ENCODE peak calls at places on chromosomes 12 and 14, in six cellular contexts. N is AG04449, Y is vagina, R is AG04450, A is HepG2, J is AG09319. L is an unnamed sample.

GRCh38 chr14:61570188-61570960 is 124.9 kb upstream of the HIF1A start:
- DNase-seq in N (no peak), Y (no peak), R (no peak), A (no peak), J (no peak), L (peak)

GRCh38 chr14:103521438-103521961 is 1.1 kb downstream of the CKB start:
- DNase-seq in N (no peak), Y (no peak), R (no peak), A (no peak), J (no peak), L (no peak)

GRCh38 chr12:109356586-109356985 is 8.9 kb downstream of the MYO1H start:
- DNase-seq in N (no peak), Y (no peak), R (no peak), A (no peak), J (no peak), L (no peak)

GRCh38 chr14:105860615-105861580 is 334.5 kb downstream of the TMEM121 start:
- DNase-seq in N (no peak), Y (no peak), R (no peak), A (no peak), J (no peak), L (no peak)

GRCh38 chr12:111819191-111820158 is 22.6 kb upstream of the MAPKAPK5 start:
- DNase-seq in N (no peak), Y (no peak), R (no peak), A (no peak), J (no peak), L (no peak)

GRCh38 chr14:89293349-89293916 is 123.6 kb downstream of the FOXN3 start:
- DNase-seq in N (no peak), Y (no peak), R (no peak), A (no peak), J (no peak), L (no peak)

GRCh38 chr12:27012239-27012981 is 1.8 kb downstream of the TM7SF3 start:
- DNase-seq in N (no peak), Y (no peak), R (no peak), A (peak), J (no peak), L (no peak)

GRCh38 chr12:10082057-10082874 is 16.5 kb downstream of the CLEC1A start:
- DNase-seq in N (no peak), Y (no peak), R (no peak), A (no peak), J (no peak), L (no peak)

GRCh38 chr14:52222901-52223300 is 44.6 kb upstream of the PTGDR start:
- DNase-seq in N (no peak), Y (no peak), R (no peak), A (no peak), J (no peak), L (no peak)

GRCh38 chr14:68628605-68629310 is 164.1 kb downstream of the ZFP36L1 start:
- DNase-seq in N (no peak), Y (peak), R (no peak), A (peak), J (no peak), L (peak)

GRCh38 chr14:75559451-75560187 is 18.8 kb upstream of the FLVCR2 start:
- DNase-seq in N (no peak), Y (no peak), R (no peak), A (no peak), J (no peak), L (peak)

GRCh38 chr12:14317362-14318146 is 47.9 kb upstream of the ATF7IP start:
- DNase-seq in N (no peak), Y (no peak), R (no peak), A (no peak), J (no peak), L (no peak)

GRCh38 chr14:63045612-63046320 is 508 bp upstream of the KCNH5 start:
- DNase-seq in N (no peak), Y (no peak), R (peak), A (peak), J (no peak), L (no peak)

GRCh38 chr12:94134226-94134795 is 14.1 kb upstream of the PLXNC1 start:
- DNase-seq in N (peak), Y (no peak), R (peak), A (peak), J (peak), L (peak)

GRCh38 chr14:90396342-90397339 is at the start of gene CALM1:
- DNase-seq in N (no peak), Y (no peak), R (peak), A (peak), J (peak), L (peak)

GRCh38 chr12:46910830-46911229 is 85.0 kb upstream of the SLC38A4 start:
- DNase-seq in N (no peak), Y (no peak), R (no peak), A (no peak), J (no peak), L (no peak)

GRCh38 chr14:53306926-53307325 is 153.8 kb upstream of the DDHD1 start:
- DNase-seq in N (no peak), Y (no peak), R (peak), A (peak), J (no peak), L (peak)

GRCh38 chr12:10069099-10069498 is 29.7 kb downstream of the CLEC1A start:
- DNase-seq in N (peak), Y (no peak), R (no peak), A (no peak), J (no peak), L (no peak)

GRCh38 chr12:8914716-8915526 is 612 bp downstream of the PHC1 start:
- DNase-seq in N (no peak), Y (no peak), R (no peak), A (peak), J (no peak), L (peak)

GRCh38 chr12:51527872-51528271 is 63.2 kb upstream of the SCN8A start:
- DNase-seq in N (no peak), Y (no peak), R (no peak), A (no peak), J (no peak), L (no peak)

GRCh38 chr14:103618999-103619398 is 10.0 kb upstream of the KLC1 start:
- DNase-seq in N (no peak), Y (no peak), R (no peak), A (no peak), J (no peak), L (no peak)

GRCh38 chr12:106090586-106091411 is 48.0 kb downstream of the NUAK1 start:
- DNase-seq in N (peak), Y (no peak), R (no peak), A (no peak), J (no peak), L (no peak)

GRCh38 chr12:79344855-79345840 is 345.6 kb downstream of the PAWR start:
- DNase-seq in N (no peak), Y (no peak), R (no peak), A (peak), J (no peak), L (peak)

GRCh38 chr12:70190252-70191010 is 52.8 kb upstream of the CNOT2 start:
- DNase-seq in N (no peak), Y (no peak), R (no peak), A (no peak), J (no peak), L (no peak)

GRCh38 chr12:118068361-118068958 is 7.5 kb upstream of the WSB2 start:
- DNase-seq in N (no peak), Y (no peak), R (no peak), A (no peak), J (no peak), L (no peak)

GRCh38 chr12:22684526-22685118 is 59.7 kb downstream of the ETNK1 start:
- DNase-seq in N (no peak), Y (no peak), R (no peak), A (peak), J (peak), L (no peak)

GRCh38 chr12:153080-153746 is 60.7 kb downstream of the SLC6A12 start:
- DNase-seq in N (no peak), Y (no peak), R (no peak), A (peak), J (no peak), L (peak)

GRCh38 chr12:78898416-78898815 is 33.8 kb downstream of the SYT1 start:
- DNase-seq in N (no peak), Y (no peak), R (no peak), A (no peak), J (no peak), L (no peak)

GRCh38 chr12:56222531-56222895 is 791 bp upstream of the RNF41 start:
- DNase-seq in N (no peak), Y (no peak), R (no peak), A (no peak), J (no peak), L (no peak)

GRCh38 chr14:59511916-59512530 is 27.7 kb downstream of the JKAMP start:
- DNase-seq in N (no peak), Y (no peak), R (no peak), A (no peak), J (no peak), L (peak)

GRCh38 chr14:24032727-24033418 is 18.9 kb upstream of the CARMIL3 start:
- DNase-seq in N (peak), Y (no peak), R (no peak), A (peak), J (peak), L (no peak)

GRCh38 chr12:117125275-117125613 is 26.0 kb upstream of the TESC start:
- DNase-seq in N (no peak), Y (no peak), R (no peak), A (no peak), J (no peak), L (no peak)

GRCh38 chr12:113802000-113802749 is 163.9 kb downstream of the RBM19 start:
- DNase-seq in N (no peak), Y (no peak), R (no peak), A (no peak), J (no peak), L (no peak)

GRCh38 chr12:27060740-27061139 is 21.6 kb downstream of the C12orf71 start:
- DNase-seq in N (no peak), Y (no peak), R (no peak), A (no peak), J (no peak), L (no peak)

GRCh38 chr14:20803221-20803620 is 577 bp upstream of the RNASE1 start:
- DNase-seq in N (no peak), Y (no peak), R (no peak), A (no peak), J (no peak), L (no peak)
- TF ChIP-seq CTCF in N (no peak), Y (no peak), R (no peak), A (peak), J (no peak), L (no peak)

DNA sequence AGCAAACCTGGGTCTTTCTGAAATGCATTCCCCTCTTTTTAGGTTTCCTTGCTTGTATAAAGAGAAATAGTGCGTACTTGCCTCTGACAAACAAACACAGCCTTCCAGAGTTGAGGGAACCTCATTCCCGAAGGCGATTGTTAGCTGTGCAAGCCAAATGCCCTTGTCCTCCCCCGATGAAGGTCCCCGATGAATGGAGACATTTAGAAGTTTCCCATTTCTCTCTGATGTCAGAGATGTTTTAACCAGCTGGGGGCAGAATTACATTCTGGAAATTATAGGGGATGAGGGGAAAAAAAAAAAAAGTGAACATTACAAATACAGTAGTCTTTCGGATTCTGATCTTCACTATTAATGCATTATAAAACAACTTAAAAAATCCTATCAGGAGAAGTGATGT is 366.8 kb downstream of the VRK1 start:
- DNase-seq in N (no peak), Y (no peak), R (no peak), A (no peak), J (no peak), L (no peak)
- TF ChIP-seq CTCF in N (no peak), Y (no peak), R (no peak), A (no peak), J (no peak), L (no peak)

GRCh38 chr12:71605034-71605433 is 58.6 kb downstream of the ZFC3H1 start:
- DNase-seq in N (no peak), Y (no peak), R (no peak), A (no peak), J (no peak), L (no peak)
- TF ChIP-seq CTCF in N (no peak), Y (no peak), R (no peak), A (no peak), J (no peak), L (no peak)

GRCh38 chr12:52796839-52797528 is 1.1 kb upstream of the KRT3 start:
- DNase-seq in N (no peak), Y (no peak), R (no peak), A (no peak), J (no peak), L (no peak)
- TF ChIP-seq CTCF in N (no peak), Y (no peak), R (no peak), A (no peak), J (no peak), L (no peak)

GRCh38 chr12:123150804-123151678 is at the start of gene PITPNM2:
- DNase-seq in N (no peak), Y (no peak), R (no peak), A (no peak), J (no peak), L (peak)

GRCh38 chr12:123150273-123150803 is 552 bp downstream of the PITPNM2 start:
- DNase-seq in N (no peak), Y (no peak), R (no peak), A (no peak), J (no peak), L (peak)

GRCh38 chr12:123149828-123150272 is 1.0 kb downstream of the PITPNM2 start:
- DNase-seq in N (no peak), Y (no peak), R (no peak), A (no peak), J (no peak), L (no peak)

GRCh38 chr12:123148223-123148622 is 2.7 kb downstream of the PITPNM2 start:
- DNase-seq in N (no peak), Y (no peak), R (no peak), A (no peak), J (no peak), L (no peak)

GRCh38 chr12:123149088-123149827 is 1.6 kb downstream of the PITPNM2 start:
- DNase-seq in N (no peak), Y (no peak), R (no peak), A (no peak), J (no peak), L (no peak)
- TF ChIP-seq CTCF in N (no peak), Y (no peak), R (no peak), A (no peak), J (no peak), L (no peak)

GRCh38 chr14:98941481-98941880 is 330.5 kb downstream of the BCL11B start:
- DNase-seq in N (no peak), Y (no peak), R (no peak), A (no peak), J (no peak), L (no peak)

GRCh38 chr14:98937021-98937420 is 335.0 kb downstream of the BCL11B start:
- DNase-seq in N (no peak), Y (no peak), R (no peak), A (no peak), J (no peak), L (no peak)

GRCh38 chr14:98943907-98944306 is 328.1 kb downstream of the BCL11B start:
- DNase-seq in N (no peak), Y (no peak), R (no peak), A (no peak), J (no peak), L (no peak)

GRCh38 chr14:98937712-98938505 is 334.1 kb downstream of the BCL11B start:
- DNase-seq in N (no peak), Y (no peak), R (no peak), A (no peak), J (no peak), L (no peak)

DNA sequence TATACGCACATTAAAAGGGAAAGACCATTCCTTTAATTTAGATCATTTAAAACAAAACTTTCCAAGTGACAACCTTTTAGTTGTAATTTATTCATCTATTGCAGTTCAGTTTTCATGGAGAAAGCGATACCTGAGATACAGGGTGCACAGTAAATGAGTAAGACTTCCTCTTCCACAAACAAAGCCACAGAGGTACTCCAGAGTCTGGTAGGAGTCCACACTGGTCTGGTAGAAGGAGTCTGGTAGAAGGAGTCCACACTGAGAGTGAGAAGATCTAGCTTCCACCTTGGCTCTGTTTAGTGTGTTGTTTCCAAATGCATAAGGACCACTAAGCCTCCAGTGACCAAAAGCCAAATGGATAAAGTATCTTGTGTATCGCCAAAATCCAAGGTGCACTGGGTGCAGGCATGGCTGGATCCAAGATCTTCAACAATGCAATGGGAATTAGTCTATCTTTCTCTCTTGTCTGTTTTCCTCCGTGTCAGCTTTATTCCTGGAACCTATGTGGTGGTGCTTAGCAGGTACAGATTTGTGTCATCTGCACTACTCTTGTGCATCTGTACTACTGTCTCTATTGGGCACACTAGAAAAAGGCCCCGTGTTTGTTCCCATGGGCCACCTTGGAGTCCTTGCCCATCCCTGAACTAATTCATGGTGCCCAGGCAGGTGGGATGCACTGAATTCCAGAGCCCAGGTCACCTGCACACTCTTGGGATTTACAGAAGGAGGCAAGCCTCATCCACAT is 331.1 kb downstream of the BCL11B start:
- DNase-seq in N (no peak), Y (no peak), R (no peak), A (no peak), J (no peak), L (no peak)
- TF ChIP-seq CTCF in N (no peak), Y (no peak), R (no peak), A (no peak), J (no peak), L (no peak)

GRCh38 chr12:11920231-11920630 is 150.5 kb upstream of the BCL2L14 start:
- DNase-seq in N (no peak), Y (no peak), R (no peak), A (no peak), J (no peak), L (no peak)

GRCh38 chr12:11923067-11923466 is 147.7 kb upstream of the BCL2L14 start:
- DNase-seq in N (no peak), Y (no peak), R (no peak), A (no peak), J (no peak), L (no peak)

GRCh38 chr12:11917501-11917900 is 153.2 kb upstream of the BCL2L14 start:
- DNase-seq in N (no peak), Y (no peak), R (no peak), A (no peak), J (no peak), L (no peak)

GRCh38 chr12:11927311-11927935 is 143.3 kb upstream of the BCL2L14 start:
- DNase-seq in N (no peak), Y (no peak), R (no peak), A (no peak), J (no peak), L (no peak)

DNA sequence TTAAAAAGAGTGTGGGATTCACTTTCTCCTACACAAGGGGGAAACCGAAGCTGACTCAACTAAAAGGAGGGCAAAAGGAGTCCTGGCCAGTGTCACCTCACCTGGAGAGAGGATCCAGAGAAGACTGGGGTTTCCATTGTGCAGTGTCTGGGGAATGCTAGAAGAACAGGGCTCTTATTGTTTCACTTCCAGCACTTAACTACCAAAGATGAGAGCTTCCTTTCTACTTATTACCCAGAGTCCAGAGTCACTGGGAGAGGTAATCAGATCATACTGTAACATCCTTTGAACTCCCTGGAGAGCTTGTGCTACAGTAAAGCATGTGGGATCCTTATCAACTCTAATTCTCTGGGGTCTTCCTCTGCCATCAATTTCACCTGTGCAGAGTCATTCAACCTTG is 148.4 kb upstream of the BCL2L14 start:
- DNase-seq in N (no peak), Y (no peak), R (no peak), A (peak), J (no peak), L (no peak)
- TF ChIP-seq CTCF in N (no peak), Y (no peak), R (no peak), A (no peak), J (no peak), L (no peak)

GRCh38 chr12:3004655-3005565 is 45.7 kb downstream of the TEAD4 start:
- DNase-seq in N (no peak), Y (no peak), R (no peak), A (no peak), J (no peak), L (no peak)
- TF ChIP-seq CTCF in N (peak), Y (no peak), R (peak), A (peak), J (peak), L (no peak)

L was measured in activated CD8-positive, alpha-beta T cell treated with anti-CD3 and anti-CD28 coated beads for 36 hours.